ENCODE peak calls at places on chromosomes 5 and 9, in six cellular contexts. F is HepG2, H is SK-N-SH, E is H1, R is K562, A is GM12878. T is an unnamed sample.

GRCh38 chr9:3525836-3526165 is at the start of gene RFX3:
- DNase-seq in F (peak; percentile 91), H (peak; percentile 94), E (peak; percentile 74), R (peak; percentile 75), A (peak; percentile 78), T (peak; percentile 87)

GRCh38 chr9:82489579-82489915 is 501.0 kb downstream of the SPATA31D1 start:
- DNase-seq in F (no peak), H (no peak), E (no peak), R (no peak), A (no peak), T (no peak)

GRCh38 chr5:17910318-17910717 is 276.1 kb downstream of the TAF11L14 start:
- DNase-seq in F (no peak), H (no peak), E (no peak), R (no peak), A (no peak), T (no peak)

GRCh38 chr5:998276-998974 is 10.2 kb upstream of the NKD2 start:
- DNase-seq in F (no peak), H (no peak), E (no peak), R (no peak), A (no peak), T (no peak)

GRCh38 chr9:126511426-126511825 is 102.3 kb upstream of the LMX1B start:
- DNase-seq in F (no peak), H (no peak), E (no peak), R (no peak), A (no peak), T (no peak)

GRCh38 chr9:110714314-110714713 is 45.7 kb downstream of the MUSK start:
- DNase-seq in F (no peak), H (no peak), E (no peak), R (no peak), A (no peak), T (no peak)

GRCh38 chr9:137305788-137306545 is 3.9 kb upstream of the NRARP start:
- DNase-seq in F (no peak), H (peak; percentile 23), E (no peak), R (no peak), A (no peak), T (no peak)

GRCh38 chr5:73415617-73416016 is 33.0 kb downstream of the FOXD1 start:
- DNase-seq in F (no peak), H (no peak), E (no peak), R (no peak), A (no peak), T (no peak)

GRCh38 chr5:146710348-146710747 is 168.2 kb downstream of the PPP2R2B start:
- DNase-seq in F (no peak), H (no peak), E (no peak), R (no peak), A (no peak), T (no peak)

GRCh38 chr9:132877818-132878694 is at the start of gene AK8:
- DNase-seq in F (peak; percentile 23), H (peak; percentile 98), E (no peak), R (peak; percentile 94), A (no peak), T (peak; percentile 43)

GRCh38 chr9:81685763-81686613 is 3.4 kb downstream of the TLE1 start:
- DNase-seq in F (peak; percentile 46), H (no peak), E (no peak), R (no peak), A (no peak), T (no peak)

GRCh38 chr9:16544842-16545241 is 325.6 kb downstream of the BNC2 start:
- DNase-seq in F (no peak), H (no peak), E (no peak), R (no peak), A (no peak), T (no peak)

GRCh38 chr9:136327313-136327971 is at the start of gene GPSM1:
- DNase-seq in F (no peak), H (peak; percentile 94), E (no peak), R (peak; percentile 95), A (no peak), T (peak; percentile 41)

GRCh38 chr9:128706045-128706444 is 3.7 kb downstream of the PKN3 start:
- DNase-seq in F (no peak), H (no peak), E (no peak), R (no peak), A (no peak), T (no peak)

GRCh38 chr5:93299596-93300308 is 281.3 kb downstream of the NR2F1-AS1 start:
- DNase-seq in F (no peak), H (no peak), E (peak; percentile 7), R (no peak), A (no peak), T (no peak)

GRCh38 chr5:96384353-96384752 is 48.7 kb downstream of the PCSK1 start:
- DNase-seq in F (peak; percentile 5), H (no peak), E (no peak), R (no peak), A (no peak), T (no peak)

GRCh38 chr5:127562252-127562651 is 44.8 kb downstream of the PRRC1 start:
- DNase-seq in F (peak; percentile 16), H (peak; percentile 25), E (no peak), R (no peak), A (no peak), T (peak; percentile 24)

GRCh38 chr9:108618906-108619550 is 236.8 kb downstream of the ACTL7B start:
- DNase-seq in F (no peak), H (no peak), E (no peak), R (no peak), A (no peak), T (no peak)

GRCh38 chr9:120538339-120538738 is 41.6 kb downstream of the CDK5RAP2 start:
- DNase-seq in F (peak; percentile 95), H (peak; percentile 64), E (no peak), R (no peak), A (no peak), T (no peak)

GRCh38 chr5:166961028-166961427 is 1330.4 kb upstream of the WWC1 start:
- DNase-seq in F (no peak), H (peak; percentile 33), E (no peak), R (no peak), A (no peak), T (no peak)

GRCh38 chr5:126718246-126718868 is 58.6 kb upstream of the LMNB1 start:
- DNase-seq in F (no peak), H (no peak), E (peak; percentile 3), R (peak; percentile 13), A (no peak), T (no peak)

GRCh38 chr9:137444106-137444790 is 3.1 kb upstream of the ENTPD8 start:
- DNase-seq in F (no peak), H (no peak), E (no peak), R (no peak), A (no peak), T (no peak)

GRCh38 chr5:80031109-80031508 is 4.0 kb upstream of the THBS4 start:
- DNase-seq in F (no peak), H (no peak), E (no peak), R (no peak), A (no peak), T (no peak)

GRCh38 chr9:106961623-106962022 is 98.7 kb downstream of the ZNF462 start:
- DNase-seq in F (no peak), H (no peak), E (no peak), R (no peak), A (no peak), T (no peak)

GRCh38 chr5:89374144-89374784 is 491.3 kb upstream of the MEF2C start:
- DNase-seq in F (no peak), H (no peak), E (no peak), R (no peak), A (no peak), T (no peak)

GRCh38 chr5:89374818-89375521 is 492.0 kb upstream of the MEF2C start:
- DNase-seq in F (no peak), H (no peak), E (no peak), R (no peak), A (no peak), T (no peak)

GRCh38 chr5:89377752-89378455 is 494.9 kb upstream of the MEF2C start:
- DNase-seq in F (no peak), H (no peak), E (no peak), R (no peak), A (no peak), T (no peak)

DNA sequence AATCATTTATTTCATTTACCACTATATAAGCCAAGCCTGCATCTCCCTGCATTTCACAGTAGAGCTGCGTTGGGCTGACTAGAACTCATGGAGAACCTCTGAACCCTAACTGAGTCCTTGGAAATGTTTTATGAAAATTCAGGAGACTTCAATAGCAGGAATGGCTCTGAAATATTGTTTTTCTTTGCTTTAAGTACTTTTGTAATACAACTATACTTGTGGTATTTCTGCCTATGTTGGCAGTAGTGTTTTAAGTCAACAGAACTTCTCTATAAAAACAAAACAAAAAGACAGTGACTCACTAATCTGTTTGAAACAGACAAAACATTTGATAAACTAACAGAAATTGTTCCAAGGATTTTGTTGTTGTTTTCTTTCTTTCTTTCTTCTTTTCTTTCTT is 489.2 kb upstream of the MEF2C start:
- DNase-seq in F (no peak), H (no peak), E (no peak), R (no peak), A (no peak), T (no peak)
- TF ChIP-seq GABPA in F (no peak), H (no peak), E (no peak), R (no peak), A (no peak), T (no peak)

GRCh38 chr9:69342769-69343168 is 17.8 kb downstream of the ENTREP1 start:
- DNase-seq in F (no peak), H (no peak), E (no peak), R (no peak), A (no peak), T (no peak)

GRCh38 chr9:69344459-69344858 is 19.4 kb downstream of the ENTREP1 start:
- DNase-seq in F (no peak), H (no peak), E (no peak), R (no peak), A (no peak), T (no peak)

GRCh38 chr9:69347607-69348006 is 22.6 kb downstream of the ENTREP1 start:
- DNase-seq in F (no peak), H (no peak), E (no peak), R (no peak), A (no peak), T (no peak)

GRCh38 chr9:69351227-69351626 is 26.2 kb downstream of the ENTREP1 start:
- DNase-seq in F (no peak), H (no peak), E (no peak), R (no peak), A (no peak), T (no peak)

GRCh38 chr9:69346596-69347390 is 21.8 kb downstream of the ENTREP1 start:
- DNase-seq in F (no peak), H (no peak), E (no peak), R (no peak), A (no peak), T (no peak)
- TF ChIP-seq POLR2AphosphoS5 in F (no peak), H (no peak), E (no peak), R (no peak), A (no peak), T (no peak)

DNA sequence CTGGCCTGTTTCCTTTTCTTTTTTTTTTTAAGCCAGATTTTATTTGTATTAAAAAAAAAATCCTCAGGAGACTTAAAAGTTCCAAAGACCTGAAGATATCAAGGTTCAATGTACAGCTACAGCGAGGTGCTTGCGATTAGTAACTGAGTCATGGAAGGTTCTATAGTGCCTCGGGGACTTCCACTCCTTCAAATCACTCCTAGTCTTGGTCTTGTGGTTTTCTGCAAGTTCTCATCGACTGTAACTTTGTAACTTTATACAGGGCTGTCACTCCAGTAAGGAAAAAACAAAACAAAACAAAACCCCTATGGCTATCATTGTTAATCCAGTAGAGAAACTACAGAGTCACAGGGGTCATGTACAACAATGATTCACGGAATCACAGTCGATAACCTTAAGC is 39.7 kb upstream of the SELENOP start:
- DNase-seq in F (no peak), H (no peak), E (no peak), R (no peak), A (no peak), T (no peak)
- TF ChIP-seq GABPA in F (no peak), H (no peak), E (no peak), R (no peak), A (no peak), T (no peak)

GRCh38 chr9:117595650-117596049 is 108.6 kb upstream of the TLR4 start:
- DNase-seq in F (no peak), H (no peak), E (no peak), R (no peak), A (no peak), T (no peak)
- TF ChIP-seq POLR2AphosphoS5 in F (no peak), H (no peak), E (no peak), R (no peak), A (no peak), T (no peak)

T was measured in HL-60.